ENCODE peak calls at places on chromosomes 12 and 14, in five cellular contexts. One of them, this sample, is unnamed.
A peak's percentile ranks its signal among the peaks of the same experiment; 100 is the strongest.

GRCh38 chr14:105532111-105532623 is 5.8 kb downstream of the TMEM121 start:
- DNase-seq in kidney: no peak
- DNase-seq in GM06990: no peak
- DNase-seq in AG10803: no peak
- DNase-seq in IMR-90: no peak
- DNase-seq in this sample: no peak

GRCh38 chr12:402127-402456 is 648 bp downstream of the CCDC77 start:
- DNase-seq in kidney: no peak
- DNase-seq in GM06990: no peak
- DNase-seq in AG10803: peak; percentile 36
- DNase-seq in IMR-90: peak; percentile 41
- DNase-seq in this sample: peak; percentile 49

GRCh38 chr14:105414456-105415371 is 4.9 kb upstream of the MTA1 start:
- DNase-seq in kidney: peak; percentile 91
- DNase-seq in GM06990: peak; percentile 83
- DNase-seq in AG10803: peak; percentile 61
- DNase-seq in IMR-90: peak; percentile 52
- DNase-seq in this sample: peak; percentile 66

GRCh38 chr14:53011053-53011462 is 60.2 kb upstream of the FERMT2 start:
- DNase-seq in kidney: peak; percentile 76
- DNase-seq in GM06990: no peak
- DNase-seq in AG10803: peak; percentile 99
- DNase-seq in IMR-90: peak; percentile 99
- DNase-seq in this sample: peak; percentile 98

GRCh38 chr14:55103005-55103640 is 25.9 kb upstream of the LGALS3 start:
- DNase-seq in kidney: peak; percentile 93
- DNase-seq in GM06990: peak; percentile 82
- DNase-seq in AG10803: peak; percentile 96
- DNase-seq in IMR-90: peak; percentile 95
- DNase-seq in this sample: peak; percentile 94

GRCh38 chr14:33271891-33272290 is 333.2 kb downstream of the NPAS3 start:
- DNase-seq in kidney: no peak
- DNase-seq in GM06990: no peak
- DNase-seq in AG10803: no peak
- DNase-seq in IMR-90: no peak
- DNase-seq in this sample: no peak

GRCh38 chr12:94592080-94592479 is 58.3 kb downstream of the TMCC3 start:
- DNase-seq in kidney: no peak
- DNase-seq in GM06990: no peak
- DNase-seq in AG10803: no peak
- DNase-seq in IMR-90: no peak
- DNase-seq in this sample: no peak

GRCh38 chr14:25371053-25371452 is 321.1 kb upstream of the STXBP6 start:
- DNase-seq in kidney: no peak
- DNase-seq in GM06990: no peak
- DNase-seq in AG10803: no peak
- DNase-seq in IMR-90: no peak
- DNase-seq in this sample: no peak

GRCh38 chr12:19779393-19780056 is 340.2 kb downstream of the AEBP2 start:
- DNase-seq in kidney: peak; percentile 65
- DNase-seq in GM06990: no peak
- DNase-seq in AG10803: peak; percentile 12
- DNase-seq in IMR-90: no peak
- DNase-seq in this sample: peak; percentile 35

GRCh38 chr12:84779169-84779568 is 133.4 kb downstream of the SLC6A15 start:
- DNase-seq in kidney: no peak
- DNase-seq in GM06990: no peak
- DNase-seq in AG10803: no peak
- DNase-seq in IMR-90: peak; percentile 47
- DNase-seq in this sample: no peak

GRCh38 chr14:70098257-70098809 is 90.4 kb downstream of the SLC8A3 start:
- DNase-seq in kidney: no peak
- DNase-seq in GM06990: no peak
- DNase-seq in AG10803: peak; percentile 9
- DNase-seq in IMR-90: no peak
- DNase-seq in this sample: peak; percentile 2

GRCh38 chr14:23306412-23307145 is at the start of gene BCL2L2:
- DNase-seq in kidney: peak; percentile 97
- DNase-seq in GM06990: peak; percentile 72
- DNase-seq in AG10803: peak; percentile 85
- DNase-seq in IMR-90: peak; percentile 84
- DNase-seq in this sample: peak; percentile 91

GRCh38 chr12:15720299-15720698 is 68.9 kb downstream of the EPS8 start:
- DNase-seq in kidney: no peak
- DNase-seq in GM06990: no peak
- DNase-seq in AG10803: no peak
- DNase-seq in IMR-90: peak; percentile 29
- DNase-seq in this sample: no peak

GRCh38 chr12:1913377-1914115 is 4.9 kb downstream of the CACNA2D4 start:
- DNase-seq in kidney: no peak
- DNase-seq in GM06990: no peak
- DNase-seq in AG10803: no peak
- DNase-seq in IMR-90: no peak
- DNase-seq in this sample: no peak

GRCh38 chr12:128486951-128487350 is 220.0 kb downstream of the TMEM132C start:
- DNase-seq in kidney: no peak
- DNase-seq in GM06990: no peak
- DNase-seq in AG10803: no peak
- DNase-seq in IMR-90: no peak
- DNase-seq in this sample: no peak

GRCh38 chr14:26597136-26598080 is at the start of gene NOVA1:
- DNase-seq in kidney: peak; percentile 77
- DNase-seq in GM06990: no peak
- DNase-seq in AG10803: no peak
- DNase-seq in IMR-90: no peak
- DNase-seq in this sample: peak; percentile 39

GRCh38 chr12:128743911-128744310 is 79.8 kb downstream of the SLC15A4 start:
- DNase-seq in kidney: no peak
- DNase-seq in GM06990: no peak
- DNase-seq in AG10803: no peak
- DNase-seq in IMR-90: no peak
- DNase-seq in this sample: no peak

GRCh38 chr12:69483700-69484099 is 13.5 kb downstream of the FRS2 start:
- DNase-seq in kidney: no peak
- DNase-seq in GM06990: no peak
- DNase-seq in AG10803: no peak
- DNase-seq in IMR-90: no peak
- DNase-seq in this sample: no peak

GRCh38 chr12:89678225-89678624 is 30.4 kb downstream of the ATP2B1 start:
- DNase-seq in kidney: no peak
- DNase-seq in GM06990: no peak
- DNase-seq in AG10803: no peak
- DNase-seq in IMR-90: no peak
- DNase-seq in this sample: no peak

GRCh38 chr14:34433957-34434356 is 28.1 kb downstream of the SPTSSA start:
- DNase-seq in kidney: no peak
- DNase-seq in GM06990: no peak
- DNase-seq in AG10803: no peak
- DNase-seq in IMR-90: no peak
- DNase-seq in this sample: no peak

GRCh38 chr12:113519464-113520191 is 48.0 kb upstream of the LHX5 start:
- DNase-seq in kidney: no peak
- DNase-seq in GM06990: no peak
- DNase-seq in AG10803: no peak
- DNase-seq in IMR-90: no peak
- DNase-seq in this sample: no peak

GRCh38 chr12:58877243-58877743 is 43.0 kb downstream of the LRIG3 start:
- DNase-seq in kidney: no peak
- DNase-seq in GM06990: no peak
- DNase-seq in AG10803: peak; percentile 86
- DNase-seq in IMR-90: peak; percentile 100
- DNase-seq in this sample: peak; percentile 57

GRCh38 chr12:56189336-56189917 is at the start of gene SMARCC2:
- DNase-seq in kidney: peak; percentile 95
- DNase-seq in GM06990: peak; percentile 87
- DNase-seq in AG10803: peak; percentile 82
- DNase-seq in IMR-90: peak; percentile 85
- DNase-seq in this sample: peak; percentile 87

GRCh38 chr12:39355841-39356240 is 87.1 kb downstream of the KIF21A start:
- DNase-seq in kidney: no peak
- DNase-seq in GM06990: no peak
- DNase-seq in AG10803: no peak
- DNase-seq in IMR-90: no peak
- DNase-seq in this sample: no peak

GRCh38 chr12:130700492-130701401 is 15.4 kb downstream of the RIMBP2 start:
- DNase-seq in kidney: no peak
- DNase-seq in GM06990: no peak
- DNase-seq in AG10803: no peak
- DNase-seq in IMR-90: no peak
- DNase-seq in this sample: no peak

GRCh38 chr12:91404362-91404899 is 221.8 kb upstream of the DCN start:
- DNase-seq in kidney: no peak
- DNase-seq in GM06990: no peak
- DNase-seq in AG10803: no peak
- DNase-seq in IMR-90: no peak
- DNase-seq in this sample: no peak

GRCh38 chr12:12717586-12718381 is 616 bp downstream of the CDKN1B start:
- DNase-seq in kidney: peak; percentile 80
- DNase-seq in GM06990: peak; percentile 48
- DNase-seq in AG10803: no peak
- DNase-seq in IMR-90: no peak
- DNase-seq in this sample: no peak
- TF ChIP-seq CTCF in kidney: no peak
- TF ChIP-seq CTCF in GM06990: no peak
- TF ChIP-seq CTCF in AG10803: no peak
- TF ChIP-seq CTCF in IMR-90: no peak
- TF ChIP-seq CTCF in this sample: no peak

GRCh38 chr14:73472182-73473114 is 14.1 kb upstream of the NUMB start:
- DNase-seq in kidney: no peak
- DNase-seq in GM06990: peak; percentile 48
- DNase-seq in AG10803: peak; percentile 81
- DNase-seq in IMR-90: peak; percentile 82
- DNase-seq in this sample: peak; percentile 87

GRCh38 chr14:73478684-73479083 is 12.0 kb upstream of the RIOX1 start:
- DNase-seq in kidney: no peak
- DNase-seq in GM06990: no peak
- DNase-seq in AG10803: no peak
- DNase-seq in IMR-90: no peak
- DNase-seq in this sample: no peak

GRCh38 chr14:73474952-73475351 is 15.8 kb upstream of the RIOX1 start:
- DNase-seq in kidney: no peak
- DNase-seq in GM06990: no peak
- DNase-seq in AG10803: no peak
- DNase-seq in IMR-90: no peak
- DNase-seq in this sample: no peak

GRCh38 chr14:73477618-73478266 is 13.0 kb upstream of the RIOX1 start:
- DNase-seq in kidney: no peak
- DNase-seq in GM06990: peak; percentile 65
- DNase-seq in AG10803: peak; percentile 41
- DNase-seq in IMR-90: peak; percentile 76
- DNase-seq in this sample: peak; percentile 80

DNA sequence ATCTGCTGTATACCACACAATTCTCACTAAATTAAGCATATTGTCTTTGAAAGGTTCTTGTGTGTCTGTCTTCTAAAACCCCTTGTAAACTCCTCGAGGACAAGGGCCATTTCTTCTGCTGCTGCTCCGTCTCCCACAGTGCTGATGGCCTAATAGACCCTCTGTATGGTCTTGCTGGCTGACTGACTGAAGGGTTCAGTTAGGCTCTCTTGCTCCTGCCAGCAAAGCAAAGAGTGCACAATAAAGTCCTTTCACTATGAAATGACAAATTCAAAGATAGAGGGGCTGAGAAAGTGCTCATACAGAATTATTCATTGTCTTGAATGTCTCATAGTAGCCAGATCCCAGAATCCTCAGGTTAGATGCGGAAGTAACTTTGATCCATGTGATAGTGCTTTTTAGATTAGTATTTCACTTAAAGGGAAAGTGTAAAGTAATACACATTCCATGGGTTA is 14.3 kb upstream of the RIOX1 start:
- DNase-seq in kidney: no peak
- DNase-seq in GM06990: no peak
- DNase-seq in AG10803: no peak
- DNase-seq in IMR-90: no peak
- DNase-seq in this sample: no peak
- H3K4me3 ChIP-seq in kidney: no peak overlapping the region
- H3K4me3 ChIP-seq in GM06990: no peak overlapping the region
- H3K4me3 ChIP-seq in AG10803: no peak overlapping the region
- H3K4me3 ChIP-seq in IMR-90: no peak overlapping the region
- H3K4me3 ChIP-seq in this sample: no peak overlapping the region

DNA sequence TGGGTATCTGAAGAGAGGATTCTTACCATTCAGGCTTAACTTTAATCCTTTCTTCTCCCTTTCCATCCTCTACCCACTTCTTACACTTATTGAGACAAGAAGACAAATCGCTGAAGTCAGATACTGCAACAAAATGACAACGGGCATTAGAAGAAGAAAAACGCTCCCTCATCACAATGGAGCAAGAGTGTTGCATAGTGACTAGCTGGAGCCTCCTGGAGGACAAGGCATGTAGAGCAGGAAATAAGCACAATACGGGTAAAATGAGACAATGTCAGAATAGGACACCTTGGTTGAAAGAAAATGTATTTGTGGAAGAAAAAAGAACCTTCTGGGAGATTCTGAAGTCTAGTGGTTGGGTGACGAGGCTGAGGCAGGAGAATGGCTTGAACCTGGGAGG is 501.0 kb downstream of the RERGL start:
- DNase-seq in kidney: no peak
- DNase-seq in GM06990: no peak
- DNase-seq in AG10803: no peak
- DNase-seq in IMR-90: no peak
- DNase-seq in this sample: no peak
- TF ChIP-seq CTCF in kidney: peak; percentile 31
- TF ChIP-seq CTCF in GM06990: no peak
- TF ChIP-seq CTCF in AG10803: peak; percentile 25
- TF ChIP-seq CTCF in IMR-90: no peak
- TF ChIP-seq CTCF in this sample: no peak

GRCh38 chr12:7638764-7639570 is 26.7 kb downstream of the APOBEC1 start:
- DNase-seq in kidney: peak; percentile 84
- DNase-seq in GM06990: peak; percentile 39
- DNase-seq in AG10803: peak; percentile 77
- DNase-seq in IMR-90: peak; percentile 76
- DNase-seq in this sample: peak; percentile 87
- H3K4me3 ChIP-seq in kidney: peak overlapping the region; percentile 20
- H3K4me3 ChIP-seq in GM06990: no peak overlapping the region
- H3K4me3 ChIP-seq in AG10803: peak overlapping the region; percentile 40
- H3K4me3 ChIP-seq in IMR-90: no peak overlapping the region
- H3K4me3 ChIP-seq in this sample: no peak overlapping the region

GRCh38 chr12:29088611-29089219 is 60.4 kb upstream of the FAR2 start:
- DNase-seq in kidney: no peak
- DNase-seq in GM06990: no peak
- DNase-seq in AG10803: peak; percentile 20
- DNase-seq in IMR-90: peak; percentile 16
- DNase-seq in this sample: peak; percentile 45
- TF ChIP-seq CTCF in kidney: peak; percentile 15
- TF ChIP-seq CTCF in GM06990: peak; percentile 27
- TF ChIP-seq CTCF in AG10803: peak; percentile 63
- TF ChIP-seq CTCF in IMR-90: peak; percentile 40
- TF ChIP-seq CTCF in this sample: peak; percentile 53

GRCh38 chr12:115869604-115870003 is 407.9 kb downstream of the MED13L start:
- DNase-seq in kidney: no peak
- DNase-seq in GM06990: no peak
- DNase-seq in AG10803: no peak
- DNase-seq in IMR-90: no peak
- DNase-seq in this sample: no peak
- H3K4me3 ChIP-seq in kidney: no peak overlapping the region
- H3K4me3 ChIP-seq in GM06990: no peak overlapping the region
- H3K4me3 ChIP-seq in AG10803: no peak overlapping the region
- H3K4me3 ChIP-seq in IMR-90: no peak overlapping the region
- H3K4me3 ChIP-seq in this sample: no peak overlapping the region